ENCODE peak calls at places on chromosomes 2 and 18, in six cellular contexts. Z, K, S, E, P and N are unnamed samples.

GRCh38 chr2:241762321-241762932 is 14.2 kb upstream of the GAL3ST2 start:
- DNase-seq in Z (no peak), E (no peak), K (no peak), P (no peak), S (no peak), N (no peak)

GRCh38 chr2:71690231-71690834 is 237.0 kb downstream of the DYSF start:
- DNase-seq in K (no peak), Z (no peak), P (no peak), S (no peak), E (no peak), N (no peak)

GRCh38 chr2:229335349-229335748 is 64.3 kb upstream of the PID1 start:
- DNase-seq in E (no peak), S (peak), K (no peak), P (no peak), Z (no peak), N (no peak)

GRCh38 chr18:43751203-43751602 is 473.9 kb upstream of the SYT4 start:
- DNase-seq in E (no peak), P (no peak), S (no peak), Z (no peak), K (no peak), N (no peak)

GRCh38 chr2:42928692-42929576 is 136.6 kb upstream of the HAAO start:
- DNase-seq in K (no peak), S (no peak), E (no peak), Z (no peak), P (peak), N (peak)

GRCh38 chr2:210034087-210034683 is 31.7 kb downstream of the RPE start:
- DNase-seq in S (no peak), K (no peak), E (no peak), Z (no peak), P (no peak), N (no peak)

GRCh38 chr2:151315381-151315903 is 26.0 kb upstream of the NMI start:
- DNase-seq in S (no peak), P (no peak), K (no peak), Z (no peak), E (no peak), N (peak)

GRCh38 chr2:4618630-4619228 is 915.4 kb downstream of the DCDC2C start:
- DNase-seq in P (no peak), Z (no peak), S (no peak), K (no peak), E (no peak), N (no peak)

GRCh38 chr2:128405981-128406601 is 87.4 kb upstream of the HS6ST1 start:
- DNase-seq in E (no peak), K (no peak), P (no peak), S (no peak), Z (no peak), N (no peak)

GRCh38 chr2:195202163-195202845 is 454.7 kb upstream of the SLC39A10 start:
- DNase-seq in K (no peak), Z (no peak), P (no peak), S (no peak), E (no peak), N (no peak)

GRCh38 chr2:231900486-231900942 is 25.7 kb downstream of the NPPC start:
- DNase-seq in P (peak), E (peak), S (peak), Z (peak), K (peak), N (peak)

GRCh38 chr2:45938649-45939511 is 287.4 kb downstream of the PRKCE start:
- DNase-seq in K (no peak), S (no peak), E (peak), P (peak), Z (peak), N (peak)

GRCh38 chr18:77108821-77109692 is 23.5 kb downstream of the MBP start:
- DNase-seq in S (peak), K (no peak), Z (no peak), P (no peak), E (no peak), N (no peak)

GRCh38 chr18:62744076-62744705 is 28.9 kb downstream of the PHLPP1 start:
- DNase-seq in K (no peak), E (no peak), Z (no peak), P (no peak), S (no peak), N (no peak)

GRCh38 chr18:43043626-43044025 is 71.9 kb downstream of the RIT2 start:
- DNase-seq in S (no peak), E (no peak), Z (no peak), K (no peak), P (no peak), N (no peak)

GRCh38 chr2:134706587-134707329 is 12.0 kb downstream of the TMEM163 start:
- DNase-seq in Z (no peak), P (no peak), K (no peak), S (no peak), E (no peak), N (no peak)

GRCh38 chr2:19685713-19686112 is 216.1 kb downstream of the TTC32 start:
- DNase-seq in E (no peak), S (no peak), P (no peak), Z (no peak), K (no peak), N (no peak)

GRCh38 chr2:113278073-113278811 is 479 bp downstream of the PAX8 start:
- DNase-seq in K (no peak), S (no peak), P (no peak), Z (no peak), E (no peak), N (no peak)

GRCh38 chr2:30223413-30223874 is 7.9 kb upstream of the LBH start:
- DNase-seq in K (no peak), P (no peak), E (no peak), Z (no peak), S (peak), N (no peak)

GRCh38 chr18:3029215-3029972 is 16.4 kb upstream of the LPIN2 start:
- DNase-seq in S (no peak), K (no peak), P (no peak), Z (no peak), E (no peak), N (peak)

GRCh38 chr18:57094199-57094598 is 52.7 kb upstream of the BOD1L2 start:
- DNase-seq in K (no peak), Z (no peak), S (peak), P (no peak), E (no peak), N (no peak)

GRCh38 chr18:75100832-75101630 is 107.9 kb downstream of the PTGR3 start:
- DNase-seq in S (no peak), P (no peak), K (no peak), Z (no peak), E (no peak), N (no peak)

GRCh38 chr2:236776695-236777251 is 207.1 kb downstream of the ACKR3 start:
- DNase-seq in P (no peak), E (peak), S (no peak), Z (peak), K (no peak), N (no peak)